ENCODE peak calls at places on chromosome 6, in four cellular contexts. E is HepG2, T is endothelial cell of umbilical vein, N is K562. K is an unnamed sample.
A peak's percentile ranks its signal among the peaks of the same experiment; 100 is the strongest.

GRCh38 chr6:113980937-113981554 is 10.1 kb upstream of the HDAC2 start:
- DNase-seq in E (peak; percentile 45), N (peak; percentile 14), T (peak; percentile 35), K (peak; percentile 54)

GRCh38 chr6:39053016-39053595 is 4.5 kb downstream of the GLP1R start:
- DNase-seq in T (no peak), N (no peak), E (no peak), K (no peak)

GRCh38 chr6:166076625-166077024 is 91.0 kb downstream of the TBXT start:
- DNase-seq in T (no peak), N (no peak), E (no peak), K (peak; percentile 8)

GRCh38 chr6:46684771-46685170 is 2.9 kb upstream of the TDRD6 start:
- DNase-seq in N (no peak), T (no peak), E (no peak), K (no peak)

GRCh38 chr6:155399062-155399746 is 56.4 kb downstream of the NOX3 start:
- DNase-seq in N (no peak), E (peak; percentile 100), T (no peak), K (peak; percentile 90)

GRCh38 chr6:87391334-87391733 is 16.4 kb upstream of the CFAP206 start:
- DNase-seq in N (peak; percentile 24), T (peak; percentile 36), E (peak; percentile 52), K (peak; percentile 68)

GRCh38 chr6:80520195-80520594 is 413.7 kb downstream of the BCKDHB start:
- DNase-seq in N (no peak), T (peak; percentile 72), E (no peak), K (no peak)

GRCh38 chr6:90610291-90610670 is 23.4 kb upstream of the MAP3K7 start:
- DNase-seq in N (no peak), E (no peak), T (peak; percentile 21), K (no peak)

GRCh38 chr6:126531273-126531672 is 191.4 kb downstream of the CENPW start:
- DNase-seq in E (no peak), N (no peak), T (peak; percentile 9), K (peak; percentile 24)

GRCh38 chr6:147974376-147974775 is 368.3 kb upstream of the SASH1 start:
- DNase-seq in N (no peak), T (no peak), E (peak; percentile 18), K (no peak)

GRCh38 chr6:161079566-161080262 is 88.1 kb downstream of the MAP3K4 start:
- DNase-seq in T (no peak), E (no peak), N (no peak), K (no peak)

GRCh38 chr6:111865049-111865585 is 8.1 kb downstream of the FYN start:
- DNase-seq in E (no peak), N (no peak), T (no peak), K (no peak)

GRCh38 chr6:53294095-53294494 is 54.7 kb downstream of the ELOVL5 start:
- DNase-seq in T (peak; percentile 44), N (peak; percentile 25), E (peak; percentile 31), K (peak; percentile 33)

GRCh38 chr6:36336779-36337194 is at the start of gene BNIP5:
- DNase-seq in T (no peak), E (no peak), N (no peak), K (no peak)

GRCh38 chr6:391559-392440 is at the start of gene IRF4:
- DNase-seq in E (no peak), N (no peak), T (no peak), K (no peak)

GRCh38 chr6:125812394-125813231 is 21.9 kb downstream of the NCOA7 start:
- DNase-seq in E (no peak), T (peak; percentile 98), N (peak; percentile 67), K (no peak)

GRCh38 chr6:52707963-52708680 is 37.2 kb downstream of the TMEM14A start:
- DNase-seq in E (no peak), T (no peak), N (no peak), K (no peak)

GRCh38 chr6:44053106-44053756 is 74.0 kb downstream of the MRPL14 start:
- DNase-seq in E (no peak), T (no peak), N (no peak), K (no peak)

GRCh38 chr6:98054453-98054852 is 771.4 kb upstream of the MMS22L start:
- DNase-seq in T (no peak), E (no peak), N (no peak), K (peak; percentile 18)

GRCh38 chr6:17167327-17167979 is 65.6 kb downstream of the STMND1 start:
- DNase-seq in T (peak; percentile 46), N (peak; percentile 13), E (peak; percentile 67), K (no peak)

GRCh38 chr6:134416501-134417154 is 98.7 kb upstream of the SGK1 start:
- DNase-seq in T (no peak), N (no peak), E (no peak), K (no peak)

GRCh38 chr6:132087391-132087790 is 136.2 kb upstream of the CCN2 start:
- DNase-seq in N (no peak), T (peak; percentile 92), E (no peak), K (no peak)

GRCh38 chr6:3943373-3943772 is 94.2 kb downstream of the FAM50B start:
- DNase-seq in E (no peak), N (no peak), T (peak; percentile 89), K (no peak)

GRCh38 chr6:33931799-33932198 is 128.0 kb upstream of the MLN start:
- DNase-seq in E (no peak), N (no peak), T (no peak), K (no peak)

GRCh38 chr6:147040041-147040440 is 164.2 kb upstream of the STXBP5 start:
- DNase-seq in N (no peak), T (no peak), E (no peak), K (no peak)

GRCh38 chr6:144134737-144135136 is 15.6 kb upstream of the STX11 start:
- DNase-seq in N (no peak), E (no peak), T (no peak), K (no peak)

GRCh38 chr6:17031961-17032360 is 69.9 kb upstream of the STMND1 start:
- DNase-seq in T (no peak), E (no peak), N (no peak), K (no peak)

GRCh38 chr6:37122861-37123260 is 47.1 kb upstream of the PIM1 start:
- DNase-seq in E (no peak), T (no peak), N (no peak), K (no peak)

GRCh38 chr6:160519603-160520042 is 144.5 kb downstream of the LPA start:
- DNase-seq in E (no peak), N (peak; percentile 15), T (peak; percentile 58), K (peak; percentile 65)

GRCh38 chr6:113182370-113183141 is 674.6 kb upstream of the MARCKS start:
- DNase-seq in T (peak; percentile 82), N (no peak), E (peak; percentile 2), K (no peak)

GRCh38 chr6:157364705-157365104 is 16.3 kb upstream of the ZDHHC14 start:
- DNase-seq in N (no peak), E (no peak), T (no peak), K (no peak)

GRCh38 chr6:123655520-123656306 is 19.0 kb upstream of the TRDN start:
- DNase-seq in N (no peak), E (no peak), T (peak; percentile 43), K (peak; percentile 43)

GRCh38 chr6:5506575-5506974 is 245.3 kb downstream of the FARS2 start:
- DNase-seq in E (no peak), T (no peak), N (no peak), K (no peak)

GRCh38 chr6:5379647-5380242 is 118.4 kb downstream of the FARS2 start:
- DNase-seq in N (peak; percentile 21), T (peak; percentile 71), E (peak; percentile 71), K (peak; percentile 74)

GRCh38 chr6:157952751-157953479 is 28.7 kb upstream of the SYNJ2 start:
- DNase-seq in T (no peak), N (no peak), E (peak; percentile 36), K (no peak)

GRCh38 chr6:157218371-157219198 is 104.7 kb downstream of the TMEM242 start:
- DNase-seq in T (no peak), N (no peak), E (no peak), K (no peak)

GRCh38 chr6:15021074-15021473 is 224.8 kb upstream of the JARID2 start:
- DNase-seq in N (no peak), E (no peak), T (no peak), K (no peak)
- TF ChIP-seq MAX in N (no peak), E (no peak), T (no peak), K (no peak)

GRCh38 chr6:170225852-170226417 is 64.9 kb downstream of the DLL1 start:
- DNase-seq in E (no peak), T (peak; percentile 47), N (no peak), K (peak; percentile 22)
- H3K4me3 ChIP-seq in E (no peak overlapping the region), T (no peak overlapping the region), N (no peak overlapping the region), K (no peak overlapping the region)

DNA sequence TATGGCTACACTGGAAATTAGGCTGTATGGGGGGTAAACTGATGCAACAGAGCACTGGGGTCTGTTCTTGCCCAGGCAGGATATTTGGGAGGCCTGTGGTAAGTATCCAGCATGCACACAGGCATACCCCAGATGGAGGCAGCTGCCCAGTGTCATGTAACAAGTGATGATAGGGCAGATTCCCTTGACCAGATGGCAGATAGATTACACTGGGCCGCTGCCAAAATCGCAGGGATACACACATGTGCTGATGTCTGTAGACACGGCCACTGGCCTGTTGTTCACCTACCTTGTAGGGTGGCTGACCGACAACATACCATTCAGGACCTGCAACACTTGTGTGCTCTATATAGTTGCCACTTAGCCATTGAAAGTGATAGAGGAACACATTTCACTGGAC is 35.4 kb upstream of the HSF2 start:
- DNase-seq in N (no peak), E (no peak), T (no peak), K (no peak)
- TF ChIP-seq MYC in N (no peak), E (no peak), T (no peak), K (no peak)

GRCh38 chr6:89024456-89024855 is 56.1 kb upstream of the PNRC1 start:
- DNase-seq in T (no peak), E (no peak), N (no peak), K (no peak)

GRCh38 chr6:89023591-89024441 is 56.7 kb upstream of the PNRC1 start:
- DNase-seq in T (no peak), E (no peak), N (no peak), K (no peak)

GRCh38 chr6:89025633-89026032 is 54.9 kb upstream of the PNRC1 start:
- DNase-seq in E (no peak), T (no peak), N (no peak), K (no peak)

GRCh38 chr6:89022747-89023289 is 57.7 kb upstream of the PNRC1 start:
- DNase-seq in E (no peak), N (no peak), T (no peak), K (no peak)

DNA sequence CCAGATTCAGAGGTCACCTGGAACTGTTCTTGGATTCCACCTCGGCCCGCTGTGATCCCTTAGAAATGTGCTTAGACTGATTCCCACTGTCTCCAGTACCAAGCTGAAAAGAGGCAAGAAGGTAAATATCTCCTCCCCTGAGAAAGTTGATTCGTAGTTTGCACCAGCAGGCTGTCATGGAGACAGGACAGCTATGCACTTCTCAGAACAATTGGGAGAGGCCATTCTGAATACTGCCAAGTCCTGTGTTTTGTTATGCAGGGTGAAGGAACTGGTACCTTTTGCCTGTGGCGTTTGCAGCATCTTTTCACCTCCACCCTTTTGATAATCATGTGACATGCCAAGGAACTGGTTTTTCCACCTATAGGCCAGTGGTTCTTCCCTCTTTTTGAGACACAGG is 58.2 kb upstream of the RNGTT start:
- DNase-seq in E (no peak), T (no peak), N (no peak), K (no peak)
- TF ChIP-seq MAX in E (no peak), T (no peak), N (no peak), K (no peak)

GRCh38 chr6:24950210-24950941 is 14.6 kb upstream of the RIPOR2 start:
- DNase-seq in N (no peak), E (no peak), T (no peak), K (no peak)
- H3K4me3 ChIP-seq in N (no peak overlapping the region), E (no peak overlapping the region), T (no peak overlapping the region), K (no peak overlapping the region)